ENCODE peak calls at places on chromosomes 2 and 18, in six cellular contexts. I is HS-27A; Z is LoVo; N is stimulated activated naive CD8-positive, alpha-beta T cell treated with anti-CD3 and anti-CD28 coated beads, Interleukin-15, amount 100 ng/mL, for 72 hours; T is iris pigment epithelial cell; D is nephron progenitor cell. L is an unnamed sample.

GRCh38 chr2:112690853-112691390 is 29.9 kb upstream of the NT5DC4 start:
- DNase-seq in I (no peak), Z (no peak), N (peak), T (peak), D (peak), L (peak)

GRCh38 chr2:218860950-218861381 is 1.4 kb downstream of the WNT6 start:
- DNase-seq in I (no peak), Z (peak), N (no peak), T (peak), D (peak), L (no peak)

GRCh38 chr2:64944484-64944883 is 44.7 kb upstream of the SLC1A4 start:
- DNase-seq in I (no peak), Z (no peak), N (no peak), T (no peak), D (no peak), L (no peak)

GRCh38 chr2:231701456-231702373 is 6.6 kb upstream of the PTMA start:
- DNase-seq in I (no peak), Z (no peak), N (no peak), T (peak), D (no peak), L (no peak)

GRCh38 chr2:159946326-159946992 is 116.0 kb downstream of the PLA2R1 start:
- DNase-seq in I (no peak), Z (no peak), N (no peak), T (peak), D (no peak), L (no peak)

GRCh38 chr2:43074592-43075053 is 151.8 kb downstream of the ZFP36L2 start:
- DNase-seq in I (no peak), Z (no peak), N (no peak), T (no peak), D (no peak), L (no peak)

GRCh38 chr2:164314148-164314547 is 307.1 kb downstream of the GRB14 start:
- DNase-seq in I (peak), Z (peak), N (no peak), T (peak), D (no peak), L (no peak)

GRCh38 chr18:75198046-75198445 is 10.9 kb downstream of the PTGR3 start:
- DNase-seq in I (no peak), Z (no peak), N (no peak), T (no peak), D (no peak), L (no peak)

GRCh38 chr2:50922506-50922905 is 109.4 kb downstream of the NRXN1 start:
- DNase-seq in I (no peak), Z (no peak), N (no peak), T (no peak), D (peak), L (no peak)

GRCh38 chr2:176171331-176172006 is 14.4 kb downstream of the HOXD3 start:
- DNase-seq in I (no peak), Z (no peak), N (no peak), T (no peak), D (no peak), L (no peak)

GRCh38 chr2:136207030-136207623 is 89.2 kb upstream of the CXCR4 start:
- DNase-seq in I (no peak), Z (no peak), N (no peak), T (no peak), D (no peak), L (peak)

GRCh38 chr2:73886357-73886756 is 6.5 kb upstream of the ACTG2 start:
- DNase-seq in I (no peak), Z (no peak), N (peak), T (no peak), D (no peak), L (no peak)

GRCh38 chr2:216090369-216090786 is 8.7 kb downstream of the TMEM169 start:
- DNase-seq in I (no peak), Z (no peak), N (no peak), T (peak), D (no peak), L (no peak)

GRCh38 chr2:43605079-43605655 is 9.3 kb upstream of the THADA start:
- DNase-seq in I (no peak), Z (peak), N (no peak), T (peak), D (peak), L (no peak)

GRCh38 chr2:32678825-32679224 is 51.0 kb downstream of the TTC27 start:
- DNase-seq in I (no peak), Z (no peak), N (no peak), T (peak), D (no peak), L (no peak)

GRCh38 chr2:212052412-212053159 is 486.0 kb downstream of the ERBB4 start:
- DNase-seq in I (peak), Z (no peak), N (no peak), T (peak), D (no peak), L (no peak)

GRCh38 chr2:240558229-240558885 is 569 bp upstream of the ANKMY1 start:
- DNase-seq in I (no peak), Z (no peak), N (no peak), T (no peak), D (no peak), L (no peak)

GRCh38 chr2:38146917-38147307 is 71.0 kb upstream of the CYP1B1 start:
- DNase-seq in I (peak), Z (peak), N (no peak), T (peak), D (no peak), L (peak)

GRCh38 chr2:183010112-183010511 is 28.1 kb downstream of the NCKAP1 start:
- DNase-seq in I (peak), Z (no peak), N (no peak), T (peak), D (peak), L (no peak)

GRCh38 chr2:108575132-108575966 is 41.1 kb downstream of the LIMS1 start:
- DNase-seq in I (peak), Z (no peak), N (no peak), T (peak), D (no peak), L (no peak)

GRCh38 chr2:7517122-7517487 is 599.9 kb downstream of the RNF144A start:
- DNase-seq in I (no peak), Z (no peak), N (peak), T (no peak), D (no peak), L (no peak)

GRCh38 chr18:48308755-48309154 is 100.4 kb downstream of the ZBTB7C start:
- DNase-seq in I (no peak), Z (no peak), N (no peak), T (no peak), D (no peak), L (no peak)

GRCh38 chr2:108538000-108538625 is 3.8 kb downstream of the LIMS1 start:
- DNase-seq in I (no peak), Z (no peak), N (no peak), T (no peak), D (no peak), L (no peak)

GRCh38 chr2:100173907-100174525 is 31.6 kb upstream of the AFF3 start:
- DNase-seq in I (no peak), Z (no peak), N (no peak), T (peak), D (no peak), L (no peak)

GRCh38 chr2:181305151-181306123 is 151.7 kb upstream of the ITGA4 start:
- DNase-seq in I (no peak), Z (no peak), N (no peak), T (peak), D (no peak), L (peak)

GRCh38 chr2:158403237-158403636 is 53.3 kb downstream of the CCDC148 start:
- DNase-seq in I (no peak), Z (no peak), N (no peak), T (peak), D (no peak), L (no peak)

GRCh38 chr2:231900486-231900942 is 25.7 kb downstream of the NPPC start:
- DNase-seq in I (no peak), Z (peak), N (peak), T (peak), D (peak), L (peak)

GRCh38 chr2:61144697-61145268 is 17.2 kb upstream of the C2orf74 start:
- DNase-seq in I (peak), Z (no peak), N (peak), T (peak), D (peak), L (peak)

GRCh38 chr2:113219889-113220641 is 46.3 kb downstream of the PSD4 start:
- DNase-seq in I (no peak), Z (peak), N (no peak), T (peak), D (no peak), L (no peak)

GRCh38 chr2:55047677-55048299 is 2.5 kb downstream of the RTN4 start:
- DNase-seq in I (no peak), Z (no peak), N (no peak), T (peak), D (no peak), L (no peak)